ENCODE peak calls at places on chromosomes 12 and 14, in six cellular contexts. H, T, Y, G, O and E are unnamed samples.

GRCh38 chr12:53623526-53623925 is 2.7 kb downstream of the ATF7 start:
- DNase-seq in H (no peak), T (no peak), Y (peak; percentile 66), G (no peak), O (no peak), E (no peak)

GRCh38 chr12:79715308-79715707 is 24.5 kb upstream of the PAWR start:
- DNase-seq in H (no peak), T (no peak), Y (no peak), G (no peak), O (no peak), E (no peak)

GRCh38 chr14:80447396-80447795 is 236.1 kb upstream of the DIO2 start:
- DNase-seq in H (no peak), T (no peak), Y (peak; percentile 73), G (no peak), O (no peak), E (no peak)

GRCh38 chr14:89504602-89505320 is 87.7 kb upstream of the FOXN3 start:
- DNase-seq in H (no peak), T (no peak), Y (peak; percentile 84), G (no peak), O (peak; percentile 33), E (no peak)

GRCh38 chr12:77406131-77406905 is 340.9 kb upstream of the E2F7 start:
- DNase-seq in H (no peak), T (no peak), Y (no peak), G (no peak), O (no peak), E (no peak)

GRCh38 chr12:1885605-1886245 is 32.7 kb downstream of the CACNA2D4 start:
- DNase-seq in H (no peak), T (no peak), Y (no peak), G (no peak), O (no peak), E (no peak)

GRCh38 chr12:122999196-122999946 is 18.9 kb downstream of the ARL6IP4 start:
- DNase-seq in H (no peak), T (no peak), Y (no peak), G (no peak), O (no peak), E (no peak)

GRCh38 chr14:90814806-90815566 is 1.2 kb downstream of the TTC7B start:
- DNase-seq in H (no peak), T (no peak), Y (no peak), G (no peak), O (no peak), E (no peak)

GRCh38 chr14:101184104-101184455 is 280.6 kb upstream of the RTL1 start:
- DNase-seq in H (no peak), T (no peak), Y (no peak), G (no peak), O (no peak), E (no peak)

DNA sequence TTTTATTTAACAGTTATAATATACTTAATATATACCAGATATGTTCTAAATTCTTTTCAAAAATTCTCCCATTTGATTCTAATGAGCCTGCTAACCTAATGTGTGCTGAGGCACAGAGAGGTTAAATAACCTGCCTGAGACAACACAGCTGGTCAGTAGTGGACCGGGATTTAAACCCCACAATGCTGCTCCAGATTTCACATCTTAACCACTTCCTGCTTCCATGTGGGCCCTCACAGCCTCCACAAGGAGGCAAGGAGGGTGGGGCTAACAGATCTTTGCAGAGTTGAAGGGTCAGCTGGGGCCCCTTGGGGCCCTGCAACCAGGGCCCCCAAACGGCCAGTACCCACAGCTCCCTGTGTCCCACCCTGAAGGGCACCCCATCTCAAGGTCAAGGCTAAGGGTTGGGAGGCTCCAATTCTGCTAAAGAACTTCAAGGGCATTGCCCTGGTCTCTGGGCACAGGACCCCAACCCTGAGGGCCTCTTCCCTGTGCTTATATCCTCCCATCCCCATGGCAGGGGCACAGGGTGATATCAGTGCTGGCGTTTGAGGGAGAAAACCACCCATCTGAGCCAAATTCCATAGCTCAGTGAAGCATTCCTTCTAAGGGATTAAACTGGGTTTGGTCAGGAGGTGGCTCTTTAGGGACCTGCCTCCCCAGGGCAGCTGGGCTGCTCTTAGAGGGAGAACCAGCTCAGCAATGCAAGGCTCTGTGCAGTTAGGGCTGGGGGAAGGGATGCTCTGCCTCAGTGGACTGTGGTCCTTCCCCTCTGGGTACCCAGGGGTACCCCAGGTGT is 2.2 kb downstream of the KRT80 start:
- DNase-seq in H (peak; percentile 33), T (no peak), Y (peak; percentile 38), G (no peak), O (no peak), E (no peak)
- H2AK5ac ChIP-seq in H (no peak overlapping the region), T (no peak overlapping the region), Y (peak overlapping the region; percentile 98), G (peak overlapping the region; percentile 4), O (no peak overlapping the region), E (no peak overlapping the region)

GRCh38 chr14:75452900-75453816 is 25.3 kb downstream of the JDP2 start:
- DNase-seq in H (peak; percentile 99), T (peak; percentile 93), Y (peak; percentile 89), G (peak; percentile 89), O (peak; percentile 82), E (peak; percentile 94)
- H2AK5ac ChIP-seq in H (no peak overlapping the region), T (peak overlapping the region; percentile 56), Y (peak overlapping the region; percentile 95), G (peak overlapping the region; percentile 6), O (peak overlapping the region; percentile 84), E (no peak overlapping the region)

GRCh38 chr12:75974323-75975273 is 57.0 kb downstream of the PHLDA1 start:
- DNase-seq in H (peak; percentile 34), T (peak; percentile 37), Y (no peak), G (no peak), O (no peak), E (no peak)
- H2AK5ac ChIP-seq in H (peak overlapping the region; percentile 45), T (no peak overlapping the region), Y (peak overlapping the region; percentile 85), G (no peak overlapping the region), O (no peak overlapping the region), E (no peak overlapping the region)

GRCh38 chr12:6764011-6764828 is 1.9 kb upstream of the PTMS start:
- DNase-seq in H (peak; percentile 100), T (peak; percentile 73), Y (peak; percentile 99), G (peak; percentile 99), O (peak; percentile 94), E (peak; percentile 100)
- H2AK5ac ChIP-seq in H (no peak overlapping the region), T (no peak overlapping the region), Y (peak overlapping the region; percentile 99), G (no peak overlapping the region), O (no peak overlapping the region), E (no peak overlapping the region)

DNA sequence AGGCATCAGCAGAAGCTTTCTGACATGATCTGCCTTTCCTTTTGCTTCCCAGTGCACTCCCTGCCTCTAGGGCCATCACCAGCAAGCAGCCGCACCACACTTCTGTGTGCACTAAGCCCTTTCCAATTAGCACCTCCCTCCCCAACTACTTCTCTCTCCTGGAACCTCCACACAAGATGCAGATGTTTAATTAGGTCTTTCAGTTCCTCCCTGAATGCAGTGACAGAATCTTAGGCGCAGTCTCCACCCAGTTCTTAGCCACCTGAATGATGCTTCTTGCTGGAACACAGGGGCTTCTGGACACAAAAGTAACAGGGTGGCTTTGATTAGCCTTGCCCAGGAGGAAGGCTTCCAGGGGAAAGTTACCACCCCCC is 32.9 kb downstream of the NIN start:
- DNase-seq in H (peak; percentile 42), T (no peak), Y (no peak), G (no peak), O (no peak), E (no peak)
- H2AK5ac ChIP-seq in H (no peak overlapping the region), T (no peak overlapping the region), Y (peak overlapping the region; percentile 3), G (no peak overlapping the region), O (no peak overlapping the region), E (no peak overlapping the region)

DNA sequence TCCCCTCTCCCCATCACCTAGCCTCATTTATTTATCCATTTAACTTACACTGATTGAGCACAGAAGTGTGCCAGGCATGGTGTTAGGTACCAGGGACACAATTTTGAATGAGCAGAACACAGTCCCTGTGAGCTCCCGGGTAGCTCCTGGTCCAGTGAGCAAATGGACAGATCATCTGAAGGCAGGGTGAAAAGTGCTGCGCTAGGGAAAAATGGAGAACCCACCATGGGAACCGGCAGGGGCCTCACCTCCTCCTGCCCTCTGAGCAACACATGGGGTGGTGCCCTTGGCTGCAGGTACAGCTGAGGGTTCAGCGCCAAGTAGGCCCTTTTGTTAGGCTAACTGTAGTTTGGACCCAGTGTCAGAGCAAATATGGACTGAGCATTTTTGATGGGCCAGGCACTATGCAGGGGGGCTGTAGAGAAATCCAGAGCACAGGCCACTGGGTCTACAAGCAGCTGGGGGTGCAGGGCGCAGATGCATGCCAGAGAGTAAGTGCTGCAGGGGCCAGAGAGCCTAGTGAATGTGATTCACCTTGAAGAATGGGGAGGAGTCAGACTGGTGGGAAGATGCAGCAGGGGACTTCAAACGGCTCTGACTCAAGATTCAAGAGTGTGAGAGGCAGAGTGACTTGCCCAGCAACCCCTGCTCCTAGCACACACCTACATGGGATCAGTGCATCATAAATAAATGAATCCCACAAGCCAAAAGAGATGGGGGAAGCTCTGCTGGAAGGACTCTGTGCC is 28.2 kb downstream of the LTBP2 start:
- DNase-seq in H (peak; percentile 66), T (peak; percentile 79), Y (peak; percentile 92), G (no peak), O (no peak), E (no peak)
- H2AK5ac ChIP-seq in H (no peak overlapping the region), T (no peak overlapping the region), Y (peak overlapping the region; percentile 84), G (no peak overlapping the region), O (no peak overlapping the region), E (no peak overlapping the region)

GRCh38 chr12:67618303-67618702 is 30.2 kb upstream of the DYRK2 start:
- DNase-seq in H (no peak), T (no peak), Y (no peak), G (no peak), O (no peak), E (no peak)
- H2AK5ac ChIP-seq in H (no peak overlapping the region), T (no peak overlapping the region), Y (no peak overlapping the region), G (no peak overlapping the region), O (no peak overlapping the region), E (no peak overlapping the region)

GRCh38 chr14:59086241-59086899 is 102.1 kb upstream of the DAAM1 start:
- DNase-seq in H (no peak), T (no peak), Y (peak; percentile 66), G (no peak), O (no peak), E (no peak)

GRCh38 chr14:59087711-59088110 is 100.8 kb upstream of the DAAM1 start:
- DNase-seq in H (no peak), T (no peak), Y (no peak), G (no peak), O (no peak), E (no peak)

GRCh38 chr14:59090572-59090971 is 97.9 kb upstream of the DAAM1 start:
- DNase-seq in H (no peak), T (no peak), Y (no peak), G (no peak), O (no peak), E (no peak)

GRCh38 chr14:59085207-59085739 is 103.2 kb upstream of the DAAM1 start:
- DNase-seq in H (peak; percentile 47), T (no peak), Y (no peak), G (no peak), O (no peak), E (no peak)

GRCh38 chr14:59087240-59087639 is 101.2 kb upstream of the DAAM1 start:
- DNase-seq in H (no peak), T (no peak), Y (no peak), G (no peak), O (no peak), E (no peak)
- H2AK5ac ChIP-seq in H (no peak overlapping the region), T (no peak overlapping the region), Y (no peak overlapping the region), G (no peak overlapping the region), O (no peak overlapping the region), E (no peak overlapping the region)

GRCh38 chr12:113805673-113806072 is 160.5 kb downstream of the RBM19 start:
- DNase-seq in H (no peak), T (no peak), Y (no peak), G (no peak), O (no peak), E (no peak)
- H2AK5ac ChIP-seq in H (no peak overlapping the region), T (no peak overlapping the region), Y (no peak overlapping the region), G (no peak overlapping the region), O (no peak overlapping the region), E (no peak overlapping the region)